ENCODE peak calls at places on chromosomes 11 and 22, in five cellular contexts. Q is tibial nerve, G is sigmoid colon, P is left ventricle myocardium inferior, J is heart right ventricle. Y is an unnamed sample.

GRCh38 chr22:32589007-32589406 is 114.4 kb downstream of the FBXO7 start:
- DNase-seq in J (no peak), G (no peak), Q (peak; percentile 33), P (no peak), Y (no peak)

GRCh38 chr11:91972665-91973266 is 251.9 kb upstream of the FAT3 start:
- DNase-seq in G (no peak), Q (no peak), J (no peak), P (no peak), Y (no peak)

GRCh38 chr22:44037519-44038370 is 13.6 kb downstream of the PARVB start:
- DNase-seq in G (peak; percentile 85), J (peak; percentile 55), P (no peak), Q (no peak), Y (no peak)

GRCh38 chr22:20859615-20860014 is 808 bp downstream of the SNAP29 start:
- DNase-seq in J (no peak), G (no peak), P (no peak), Q (no peak), Y (no peak)

GRCh38 chr11:130068986-130069683 is 559 bp upstream of the APLP2 start:
- DNase-seq in P (peak; percentile 85), J (peak; percentile 85), Q (peak; percentile 43), G (peak; percentile 95), Y (peak; percentile 48)

GRCh38 chr22:37571258-37571991 is 8.5 kb downstream of the LGALS2 start:
- DNase-seq in P (no peak), Q (no peak), G (no peak), J (no peak), Y (no peak)

GRCh38 chr11:59062602-59063529 is 23.2 kb upstream of the GLYATL1B start:
- DNase-seq in J (no peak), Q (no peak), P (no peak), G (no peak), Y (no peak)

GRCh38 chr11:70866834-70867233 is 385.5 kb downstream of the SHANK2 start:
- DNase-seq in Q (no peak), P (no peak), J (no peak), G (no peak), Y (no peak)

GRCh38 chr11:75673977-75674582 is 5.2 kb upstream of the MAP6 start:
- DNase-seq in P (no peak), Q (no peak), G (no peak), J (no peak), Y (no peak)

GRCh38 chr11:72229925-72230763 is 5.6 kb downstream of the INPPL1 start:
- DNase-seq in P (no peak), Q (no peak), G (no peak), J (no peak), Y (no peak)

GRCh38 chr11:116172156-116172555 is 600.6 kb downstream of the BUD13 start:
- DNase-seq in G (no peak), J (no peak), P (no peak), Q (no peak), Y (no peak)

GRCh38 chr11:94974178-94974577 is 669 bp downstream of the KDM4D start:
- DNase-seq in Q (no peak), P (no peak), G (no peak), J (no peak), Y (no peak)

GRCh38 chr11:75283391-75283931 is 42.9 kb downstream of the TPBGL start:
- DNase-seq in Q (no peak), P (no peak), J (no peak), G (no peak), Y (no peak)

GRCh38 chr11:6568191-6568918 is 35.1 kb downstream of the RRP8 start:
- DNase-seq in P (peak; percentile 51), Q (no peak), J (peak; percentile 66), G (peak; percentile 65), Y (no peak)
- TF ChIP-seq CTCF in P (no peak), Q (no peak), J (no peak), G (no peak), Y (no peak)

GRCh38 chr22:49303061-49303735 is 524.5 kb downstream of the BRD1 start:
- DNase-seq in Q (no peak), P (no peak), G (no peak), J (no peak), Y (peak; percentile 22)
- H3K9me3 ChIP-seq in Q (no peaks in the 10 kb centered on the region), P (no peaks in the 10 kb centered on the region), G (no peaks in the 10 kb centered on the region), J (no peaks in the 10 kb centered on the region), Y (no peaks in the 10 kb centered on the region)

GRCh38 chr11:119619665-119620064 is 109.3 kb downstream of the NECTIN1 start:
- DNase-seq in Q (no peak), J (no peak), G (no peak), P (no peak), Y (no peak)

GRCh38 chr11:119616586-119617342 is 112.2 kb downstream of the NECTIN1 start:
- DNase-seq in Q (no peak), P (no peak), J (no peak), G (no peak), Y (no peak)

GRCh38 chr11:119615879-119616190 is 113.2 kb downstream of the NECTIN1 start:
- DNase-seq in Q (no peak), G (no peak), J (no peak), P (no peak), Y (no peak)

GRCh38 chr11:119617343-119617713 is 111.7 kb downstream of the NECTIN1 start:
- DNase-seq in Q (no peak), G (no peak), J (no peak), P (no peak), Y (no peak)

DNA sequence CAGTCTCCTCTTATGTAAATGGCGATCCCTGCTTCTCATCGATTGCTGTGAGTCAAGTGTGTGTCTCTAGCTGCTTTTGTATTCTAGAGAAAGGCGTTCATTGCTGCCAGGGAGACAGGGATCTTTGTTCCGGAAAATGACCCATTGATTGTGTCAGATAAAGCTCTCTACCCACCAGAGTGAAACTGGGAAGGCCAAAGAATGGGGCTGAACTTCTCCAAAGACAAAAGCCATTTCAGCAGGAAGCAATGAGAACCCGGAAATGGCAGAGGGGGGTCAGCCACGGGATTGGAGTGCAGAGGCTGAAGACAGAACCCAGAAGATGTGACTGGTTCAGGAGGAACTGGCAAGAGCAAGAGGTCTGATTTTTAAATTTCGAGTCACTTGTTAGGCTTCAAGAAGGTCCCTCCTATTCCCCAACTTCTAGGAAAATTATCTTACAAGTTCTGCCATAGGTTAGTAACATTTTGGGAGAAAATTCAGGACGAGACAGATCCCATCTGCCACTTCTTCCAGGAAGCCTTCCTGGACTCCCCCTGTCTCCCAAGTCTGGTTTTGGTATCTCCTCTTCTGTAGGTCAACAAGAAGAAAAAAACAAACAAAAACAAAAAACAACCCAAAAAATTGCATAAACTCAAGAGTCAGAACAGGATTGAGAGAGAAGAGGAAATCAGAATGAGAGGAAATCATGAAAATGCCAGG is 110.6 kb downstream of the NECTIN1 start:
- DNase-seq in J (peak; percentile 29), P (peak; percentile 36), Q (no peak), G (no peak), Y (no peak)
- H3K27ac ChIP-seq in J (no peak overlapping the region), P (no peak overlapping the region), Q (no peak overlapping the region), G (no peak overlapping the region), Y (no peak overlapping the region)

DNA sequence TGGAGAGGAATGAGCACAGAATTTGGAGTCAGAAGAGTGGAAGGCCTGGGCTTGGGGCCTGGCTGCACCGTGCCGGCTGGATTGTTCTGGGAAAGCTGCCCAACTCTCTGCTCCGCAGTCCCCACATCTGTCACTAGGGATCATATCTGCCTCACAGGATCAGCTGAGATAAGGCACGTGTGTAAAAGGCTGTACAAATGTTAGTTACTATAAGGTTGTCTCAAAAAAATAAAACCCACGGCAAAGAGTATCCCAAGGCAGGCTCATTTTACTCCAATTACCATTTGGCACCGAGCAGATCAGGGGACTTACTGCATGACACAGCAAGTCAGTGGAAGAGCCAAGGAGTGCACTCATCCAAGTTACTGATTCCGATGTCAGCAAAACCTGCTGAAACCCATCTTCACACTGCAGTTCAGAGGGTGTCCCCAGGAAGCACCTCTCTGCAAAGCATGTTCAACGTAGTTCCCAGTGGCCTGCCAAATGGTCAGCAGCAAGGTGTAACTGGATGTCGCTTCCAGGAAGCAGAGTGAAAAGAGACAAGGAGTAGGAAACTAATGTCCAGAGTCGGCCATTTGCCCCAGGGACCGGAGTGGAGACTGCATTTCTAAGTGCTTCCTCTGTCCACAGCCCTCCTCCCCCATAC is 18.1 kb upstream of the MRTFA start:
- DNase-seq in G (peak; percentile 76), P (peak; percentile 68), J (peak; percentile 77), Q (peak; percentile 34), Y (no peak)
- TF ChIP-seq CTCF in G (peak; percentile 18), P (peak; percentile 55), J (no peak), Q (peak; percentile 38), Y (no peak)

DNA sequence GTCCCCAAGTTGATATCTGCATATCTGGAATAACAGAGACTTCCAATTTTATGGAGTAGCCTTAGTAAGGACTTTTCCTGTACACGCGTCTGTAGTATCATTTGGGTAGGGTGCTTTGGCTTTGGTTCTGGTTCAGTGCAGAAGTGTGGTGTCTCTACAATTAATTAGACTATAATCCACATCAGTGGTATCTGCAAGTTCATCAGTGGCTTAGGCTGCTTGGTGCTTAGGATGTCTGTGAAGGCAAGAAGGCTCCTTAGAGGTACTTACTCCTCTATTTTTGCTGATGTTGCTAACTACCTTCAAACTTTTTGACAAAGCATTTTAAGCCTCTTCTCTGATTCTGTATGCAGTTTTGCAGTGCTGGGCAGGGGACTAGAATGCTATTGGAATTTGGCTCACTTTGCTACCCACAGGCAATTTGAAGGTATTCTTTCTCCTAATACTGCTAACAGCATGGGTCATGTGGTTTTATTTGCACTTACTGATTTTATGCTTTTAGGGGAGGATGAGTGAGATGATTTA is 49.4 kb downstream of the KCNQ1OT1 start:
- DNase-seq in Q (no peak), G (no peak), J (no peak), P (no peak), Y (no peak)
- H3K9me3 ChIP-seq in Q (peaks cover 100% of the 10 kb centered on the region), G (peaks cover 4% of the 10 kb centered on the region), J (peaks cover 25% of the 10 kb centered on the region), P (peaks cover 100% of the 10 kb centered on the region), Y (peaks cover 45% of the 10 kb centered on the region)

GRCh38 chr22:43014876-43015676 is at the start of gene PACSIN2:
- DNase-seq in G (peak; percentile 100), P (peak; percentile 100), J (peak; percentile 100), Q (peak; percentile 99), Y (peak; percentile 99)

GRCh38 chr22:43014062-43014875 is 680 bp downstream of the PACSIN2 start:
- DNase-seq in P (peak; percentile 37), J (peak; percentile 31), Q (no peak), G (peak; percentile 77), Y (peak; percentile 12)

GRCh38 chr22:43013355-43014061 is 1.4 kb downstream of the PACSIN2 start:
- DNase-seq in G (no peak), J (no peak), Q (no peak), P (no peak), Y (no peak)

GRCh38 chr22:43011079-43011478 is 3.9 kb downstream of the PACSIN2 start:
- DNase-seq in G (no peak), J (no peak), P (no peak), Q (no peak), Y (no peak)

DNA sequence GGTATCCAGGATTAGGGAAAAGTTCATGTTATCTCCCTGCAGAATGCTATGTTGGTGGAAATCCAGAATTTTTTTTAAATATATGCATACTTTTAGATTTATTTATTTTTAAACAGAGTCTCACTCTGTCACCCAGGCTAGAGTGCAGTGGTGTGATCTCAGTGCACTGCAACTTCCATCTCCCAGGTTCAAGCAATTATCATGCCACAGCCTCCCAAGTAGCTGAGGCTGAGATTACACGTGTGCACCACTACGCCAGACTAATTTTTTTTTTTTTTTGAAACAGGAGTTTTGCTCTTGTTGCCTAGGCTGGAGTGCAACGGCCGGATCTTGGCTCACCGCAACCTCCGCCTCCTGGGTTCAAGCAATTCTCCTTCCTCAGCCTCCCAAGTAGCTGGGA is 2.6 kb downstream of the PACSIN2 start:
- DNase-seq in P (no peak), J (no peak), G (no peak), Q (no peak), Y (no peak)
- H3K27ac ChIP-seq in P (no peak overlapping the region), J (no peak overlapping the region), G (no peak overlapping the region), Q (no peak overlapping the region), Y (no peak overlapping the region)

Y was measured in CD4-positive, alpha-beta T cell.